ENCODE peak calls at places on chromosomes 16 and 17, in five cellular contexts. One of them, this sample, is unnamed. For H3K36me3, H3K4me1 and H3K9me3, the result is how much of the 10 kb centered on the place peaks cover.

GRCh38 chr16:86044881-86045600 is 146.1 kb downstream of the IRF8 start:
- DNase-seq in CD4-positive, alpha-beta memory T cell: peak
- DNase-seq in CD8-positive, alpha-beta T cell: peak
- DNase-seq in heart right ventricle: no peak
- DNase-seq in CD8-positive, alpha-beta memory T cell: peak
- DNase-seq in this sample: no peak

GRCh38 chr17:82228278-82228841 is 482 bp upstream of the SLC16A3 start:
- DNase-seq in CD4-positive, alpha-beta memory T cell: peak
- DNase-seq in CD8-positive, alpha-beta T cell: peak
- DNase-seq in heart right ventricle: no peak
- DNase-seq in CD8-positive, alpha-beta memory T cell: peak
- DNase-seq in this sample: peak

GRCh38 chr17:77365584-77366186 is 224.9 kb downstream of the SEC14L1 start:
- DNase-seq in CD4-positive, alpha-beta memory T cell: no peak
- DNase-seq in CD8-positive, alpha-beta T cell: peak
- DNase-seq in heart right ventricle: peak
- DNase-seq in CD8-positive, alpha-beta memory T cell: no peak
- DNase-seq in this sample: no peak

GRCh38 chr16:86193528-86194193 is 294.7 kb downstream of the IRF8 start:
- DNase-seq in CD4-positive, alpha-beta memory T cell: no peak
- DNase-seq in CD8-positive, alpha-beta T cell: no peak
- DNase-seq in heart right ventricle: no peak
- DNase-seq in CD8-positive, alpha-beta memory T cell: no peak
- DNase-seq in this sample: no peak

GRCh38 chr17:14308965-14309879 is 8.3 kb downstream of the HS3ST3B1 start:
- DNase-seq in CD4-positive, alpha-beta memory T cell: peak
- DNase-seq in CD8-positive, alpha-beta T cell: peak
- DNase-seq in heart right ventricle: peak
- DNase-seq in CD8-positive, alpha-beta memory T cell: peak
- DNase-seq in this sample: peak

GRCh38 chr17:1561420-1562177 is 993 bp downstream of the PITPNA start:
- DNase-seq in CD4-positive, alpha-beta memory T cell: peak
- DNase-seq in CD8-positive, alpha-beta T cell: peak
- DNase-seq in heart right ventricle: no peak
- DNase-seq in CD8-positive, alpha-beta memory T cell: peak
- DNase-seq in this sample: peak

GRCh38 chr17:28086519-28086918 is 44.0 kb downstream of the NLK start:
- DNase-seq in CD4-positive, alpha-beta memory T cell: no peak
- DNase-seq in CD8-positive, alpha-beta T cell: no peak
- DNase-seq in heart right ventricle: no peak
- DNase-seq in CD8-positive, alpha-beta memory T cell: no peak
- DNase-seq in this sample: no peak

GRCh38 chr17:73168667-73169066 is 3.9 kb downstream of the SSTR2 start:
- DNase-seq in CD4-positive, alpha-beta memory T cell: no peak
- DNase-seq in CD8-positive, alpha-beta T cell: no peak
- DNase-seq in heart right ventricle: no peak
- DNase-seq in CD8-positive, alpha-beta memory T cell: no peak
- DNase-seq in this sample: no peak

GRCh38 chr17:28706471-28707338 is 5.0 kb downstream of the PROCA1 start:
- DNase-seq in CD4-positive, alpha-beta memory T cell: no peak
- DNase-seq in CD8-positive, alpha-beta T cell: no peak
- DNase-seq in heart right ventricle: no peak
- DNase-seq in CD8-positive, alpha-beta memory T cell: no peak
- DNase-seq in this sample: no peak

DNA sequence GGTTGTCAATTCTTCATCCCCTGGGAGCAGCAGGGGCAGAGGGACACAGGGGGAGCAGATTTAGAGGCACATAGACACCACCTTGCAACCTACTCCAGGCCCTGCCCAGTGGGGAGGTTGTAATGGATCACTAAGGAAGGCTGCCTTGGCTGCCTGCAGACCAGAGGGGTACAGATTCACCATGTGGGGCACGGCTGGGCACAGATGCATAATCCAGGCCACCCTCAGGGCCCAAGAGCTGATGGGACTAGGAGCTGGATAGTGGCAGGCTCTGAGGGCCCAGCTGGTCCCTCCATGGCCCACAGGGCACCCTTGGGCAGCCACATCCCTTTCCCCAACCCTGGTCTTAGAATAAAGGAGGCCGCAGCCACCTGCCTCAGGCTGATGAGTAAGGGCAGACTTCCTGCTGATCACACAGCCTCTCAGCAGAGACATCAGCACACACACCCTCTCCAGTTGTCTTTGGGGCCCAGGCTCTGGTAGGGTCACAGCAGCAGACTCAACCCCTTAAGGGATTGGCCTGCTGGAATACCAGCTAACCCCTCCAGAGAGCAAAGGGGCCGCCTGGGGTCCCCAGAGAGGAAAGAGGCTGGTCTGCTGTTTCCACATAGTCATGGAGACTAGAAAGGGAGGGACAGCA is 224.9 kb downstream of the GSG1L start:
- DNase-seq in CD4-positive, alpha-beta memory T cell: no peak
- DNase-seq in CD8-positive, alpha-beta T cell: no peak
- DNase-seq in heart right ventricle: no peak
- DNase-seq in CD8-positive, alpha-beta memory T cell: no peak
- DNase-seq in this sample: no peak
- H3K36me3 ChIP-seq in CD4-positive, alpha-beta memory T cell: under half
- H3K36me3 ChIP-seq in CD8-positive, alpha-beta T cell: under half
- H3K36me3 ChIP-seq in heart right ventricle: under half
- H3K36me3 ChIP-seq in CD8-positive, alpha-beta memory T cell: under half
- H3K36me3 ChIP-seq in this sample: under half

GRCh38 chr16:68078726-68079615 is 6.2 kb upstream of the NFATC3 start:
- DNase-seq in CD4-positive, alpha-beta memory T cell: no peak
- DNase-seq in CD8-positive, alpha-beta T cell: no peak
- DNase-seq in heart right ventricle: no peak
- DNase-seq in CD8-positive, alpha-beta memory T cell: no peak
- DNase-seq in this sample: no peak

GRCh38 chr16:68079616-68080344 is 5.4 kb upstream of the NFATC3 start:
- DNase-seq in CD4-positive, alpha-beta memory T cell: peak
- DNase-seq in CD8-positive, alpha-beta T cell: peak
- DNase-seq in heart right ventricle: peak
- DNase-seq in CD8-positive, alpha-beta memory T cell: peak
- DNase-seq in this sample: no peak

GRCh38 chr16:68076560-68076959 is 8.6 kb upstream of the NFATC3 start:
- DNase-seq in CD4-positive, alpha-beta memory T cell: no peak
- DNase-seq in CD8-positive, alpha-beta T cell: no peak
- DNase-seq in heart right ventricle: no peak
- DNase-seq in CD8-positive, alpha-beta memory T cell: no peak
- DNase-seq in this sample: no peak

GRCh38 chr16:68075980-68076379 is 9.2 kb upstream of the NFATC3 start:
- DNase-seq in CD4-positive, alpha-beta memory T cell: no peak
- DNase-seq in CD8-positive, alpha-beta T cell: no peak
- DNase-seq in heart right ventricle: no peak
- DNase-seq in CD8-positive, alpha-beta memory T cell: no peak
- DNase-seq in this sample: no peak

DNA sequence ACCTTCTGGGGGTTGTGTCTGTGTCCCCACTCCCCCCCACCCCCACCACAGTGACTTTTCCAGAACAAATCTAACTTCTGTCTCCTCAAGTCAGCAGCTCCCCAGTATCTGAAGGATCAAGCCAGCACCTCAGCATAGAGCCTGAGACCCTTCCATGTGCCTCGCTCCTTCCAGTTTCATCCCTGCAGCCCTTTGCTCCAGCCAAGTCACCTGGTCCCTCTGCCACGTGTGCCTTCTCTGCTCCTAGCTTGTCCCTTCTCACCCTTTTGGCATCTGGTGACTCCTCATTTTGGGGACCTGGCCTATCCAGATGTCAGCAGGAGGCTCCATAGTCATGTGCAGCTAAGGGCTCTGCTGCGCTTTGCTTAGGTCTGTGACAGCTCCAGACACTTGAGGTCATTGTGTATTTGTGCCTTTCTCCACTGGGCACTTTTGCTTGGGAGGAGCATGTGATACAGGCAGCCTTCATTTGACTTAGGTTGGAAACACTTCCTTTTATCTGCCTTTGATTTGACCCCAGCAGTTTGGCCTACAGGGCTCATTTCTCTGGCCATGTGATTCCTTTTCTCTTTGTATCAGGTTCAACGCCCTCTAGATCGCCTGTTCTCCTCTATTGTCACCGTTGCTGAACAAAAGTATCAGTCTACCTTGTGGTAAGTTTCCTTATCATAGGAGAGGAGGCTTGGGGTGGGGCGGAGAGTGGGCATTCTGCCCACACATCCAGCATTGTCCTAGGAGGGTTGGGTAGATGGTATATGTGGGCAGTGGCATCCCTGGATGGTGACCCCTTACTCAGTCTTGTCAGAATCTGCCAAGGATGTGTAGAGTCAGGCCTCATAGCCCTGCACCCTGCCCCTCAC is 7.1 kb upstream of the NFATC3 start:
- DNase-seq in CD4-positive, alpha-beta memory T cell: no peak
- DNase-seq in CD8-positive, alpha-beta T cell: no peak
- DNase-seq in heart right ventricle: no peak
- DNase-seq in CD8-positive, alpha-beta memory T cell: no peak
- DNase-seq in this sample: no peak
- H3K4me1 ChIP-seq in CD4-positive, alpha-beta memory T cell: half or more
- H3K4me1 ChIP-seq in CD8-positive, alpha-beta T cell: half or more
- H3K4me1 ChIP-seq in heart right ventricle: under half
- H3K4me1 ChIP-seq in CD8-positive, alpha-beta memory T cell: half or more
- H3K4me1 ChIP-seq in this sample: under half

GRCh38 chr17:22717211-22717610 is 1024.9 kb downstream of the KCNJ18 start:
- DNase-seq in CD4-positive, alpha-beta memory T cell: no peak
- DNase-seq in CD8-positive, alpha-beta T cell: no peak
- DNase-seq in heart right ventricle: no peak
- DNase-seq in CD8-positive, alpha-beta memory T cell: no peak
- DNase-seq in this sample: no peak

GRCh38 chr17:22718689-22719088 is 1026.4 kb downstream of the KCNJ18 start:
- DNase-seq in CD4-positive, alpha-beta memory T cell: no peak
- DNase-seq in CD8-positive, alpha-beta T cell: no peak
- DNase-seq in heart right ventricle: no peak
- DNase-seq in CD8-positive, alpha-beta memory T cell: no peak
- DNase-seq in this sample: no peak
- H3K9me3 ChIP-seq in CD4-positive, alpha-beta memory T cell: under half
- H3K9me3 ChIP-seq in CD8-positive, alpha-beta T cell: under half
- H3K9me3 ChIP-seq in heart right ventricle: under half
- H3K9me3 ChIP-seq in CD8-positive, alpha-beta memory T cell: under half
- H3K9me3 ChIP-seq in this sample: under half

GRCh38 chr17:67931227-67931626 is 65.0 kb downstream of the C17orf58 start:
- DNase-seq in CD4-positive, alpha-beta memory T cell: no peak
- DNase-seq in CD8-positive, alpha-beta T cell: no peak
- DNase-seq in heart right ventricle: no peak
- DNase-seq in CD8-positive, alpha-beta memory T cell: no peak
- DNase-seq in this sample: no peak
- H3K36me3 ChIP-seq in CD4-positive, alpha-beta memory T cell: half or more
- H3K36me3 ChIP-seq in CD8-positive, alpha-beta T cell: half or more
- H3K36me3 ChIP-seq in heart right ventricle: under half
- H3K36me3 ChIP-seq in CD8-positive, alpha-beta memory T cell: under half
- H3K36me3 ChIP-seq in this sample: half or more

GRCh38 chr16:81469710-81470481 is 25.3 kb downstream of the CMIP start:
- DNase-seq in CD4-positive, alpha-beta memory T cell: peak
- DNase-seq in CD8-positive, alpha-beta T cell: peak
- DNase-seq in heart right ventricle: no peak
- DNase-seq in CD8-positive, alpha-beta memory T cell: peak
- DNase-seq in this sample: no peak

GRCh38 chr16:81472391-81472790 is 27.8 kb downstream of the CMIP start:
- DNase-seq in CD4-positive, alpha-beta memory T cell: no peak
- DNase-seq in CD8-positive, alpha-beta T cell: no peak
- DNase-seq in heart right ventricle: no peak
- DNase-seq in CD8-positive, alpha-beta memory T cell: no peak
- DNase-seq in this sample: no peak

GRCh38 chr16:81469183-81469677 is 24.6 kb downstream of the CMIP start:
- DNase-seq in CD4-positive, alpha-beta memory T cell: no peak
- DNase-seq in CD8-positive, alpha-beta T cell: no peak
- DNase-seq in heart right ventricle: no peak
- DNase-seq in CD8-positive, alpha-beta memory T cell: peak
- DNase-seq in this sample: no peak

GRCh38 chr16:81471882-81472281 is 27.3 kb downstream of the CMIP start:
- DNase-seq in CD4-positive, alpha-beta memory T cell: no peak
- DNase-seq in CD8-positive, alpha-beta T cell: no peak
- DNase-seq in heart right ventricle: no peak
- DNase-seq in CD8-positive, alpha-beta memory T cell: no peak
- DNase-seq in this sample: no peak

DNA sequence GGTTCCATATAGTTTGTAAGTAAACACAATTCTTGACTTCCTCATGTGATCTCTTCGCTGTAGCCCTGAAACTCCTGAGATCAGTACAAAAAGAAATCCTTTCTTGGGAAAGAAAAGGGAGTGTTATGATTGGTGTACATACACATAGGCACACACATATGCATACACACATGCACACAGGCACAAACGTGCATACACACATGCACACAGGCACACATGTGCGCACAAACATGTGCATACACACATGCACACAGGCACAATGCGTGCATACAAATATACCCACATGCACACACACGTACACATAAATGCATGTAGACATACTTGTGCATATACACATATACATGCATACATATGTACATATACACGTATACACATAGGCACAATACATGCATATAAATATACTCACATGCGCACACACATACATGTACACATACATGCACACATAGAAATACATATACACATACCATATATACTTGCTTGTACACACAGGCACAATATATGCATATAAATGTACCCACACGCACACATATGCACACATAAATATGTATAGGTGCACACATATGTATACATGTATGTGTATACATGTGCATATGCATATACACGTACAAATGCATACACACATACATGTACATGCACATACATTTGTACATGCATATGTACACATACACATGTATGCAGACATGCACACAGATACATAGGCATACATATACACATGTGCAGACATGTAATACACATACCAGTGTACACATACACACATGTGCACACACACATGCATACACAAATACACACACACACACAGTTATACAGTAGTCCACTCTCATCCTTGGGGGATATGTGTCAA is 26.4 kb downstream of the CMIP start:
- DNase-seq in CD4-positive, alpha-beta memory T cell: no peak
- DNase-seq in CD8-positive, alpha-beta T cell: no peak
- DNase-seq in heart right ventricle: no peak
- DNase-seq in CD8-positive, alpha-beta memory T cell: no peak
- DNase-seq in this sample: no peak
- H3K4me1 ChIP-seq in CD4-positive, alpha-beta memory T cell: half or more
- H3K4me1 ChIP-seq in CD8-positive, alpha-beta T cell: half or more
- H3K4me1 ChIP-seq in heart right ventricle: under half
- H3K4me1 ChIP-seq in CD8-positive, alpha-beta memory T cell: half or more
- H3K4me1 ChIP-seq in this sample: under half